ENCODE peak calls at places on chromosomes 3 and 15, in seven cellular contexts. V is spleen, D is heart left ventricle, Y is lung, S is fibroblast of lung, F is neural progenitor cell, I is ovary. X is an unnamed sample. For H3K4me1, the result is how much of the 10 kb centered on the place peaks cover.

GRCh38 chr15:101650145-101650544 is 2.0 kb downstream of the TM2D3 start:
- DNase-seq in V (no peak), D (no peak), Y (no peak), S (no peak), F (no peak), I (no peak), X (no peak)

GRCh38 chr3:184604039-184604955 is 42.7 kb downstream of the EPHB3 start:
- DNase-seq in V (no peak), D (no peak), Y (no peak), S (no peak), F (peak), I (peak), X (no peak)

GRCh38 chr3:51933471-51934138 is 8.1 kb downstream of the RRP9 start:
- DNase-seq in V (peak), D (no peak), Y (no peak), S (no peak), F (no peak), I (no peak), X (no peak)

GRCh38 chr3:13143381-13144004 is 70.3 kb upstream of the IQSEC1 start:
- DNase-seq in V (peak), D (no peak), Y (no peak), S (no peak), F (no peak), I (no peak), X (no peak)

GRCh38 chr3:13134166-13134878 is 61.1 kb upstream of the IQSEC1 start:
- DNase-seq in V (no peak), D (no peak), Y (no peak), S (no peak), F (no peak), I (no peak), X (no peak)

GRCh38 chr3:49131576-49131975 is 1.3 kb downstream of the LAMB2 start:
- DNase-seq in V (no peak), D (no peak), Y (no peak), S (no peak), F (no peak), I (no peak), X (no peak)

GRCh38 chr3:30333143-30333542 is 273.3 kb upstream of the TGFBR2 start:
- DNase-seq in V (no peak), D (no peak), Y (no peak), S (no peak), F (no peak), I (no peak), X (no peak)

GRCh38 chr3:148903022-148903442 is 37.9 kb downstream of the CPA3 start:
- DNase-seq in V (no peak), D (no peak), Y (no peak), S (peak), F (no peak), I (no peak), X (no peak)

GRCh38 chr3:66393486-66394260 is 107.1 kb downstream of the LRIG1 start:
- DNase-seq in V (peak), D (no peak), Y (no peak), S (no peak), F (no peak), I (no peak), X (no peak)

GRCh38 chr3:184954251-184954650 is 142.3 kb downstream of the VPS8 start:
- DNase-seq in V (no peak), D (peak), Y (no peak), S (no peak), F (no peak), I (no peak), X (no peak)

GRCh38 chr15:80832676-80833075 is 53.5 kb downstream of the CEMIP start:
- DNase-seq in V (no peak), D (no peak), Y (no peak), S (no peak), F (no peak), I (no peak), X (no peak)

GRCh38 chr15:97986781-97987180 is 26.3 kb downstream of the ARRDC4 start:
- DNase-seq in V (no peak), D (no peak), Y (no peak), S (no peak), F (no peak), I (no peak), X (no peak)

GRCh38 chr15:68407886-68408500 is 24.0 kb downstream of the ITGA11 start:
- DNase-seq in V (peak), D (no peak), Y (no peak), S (no peak), F (no peak), I (no peak), X (no peak)

GRCh38 chr3:53940651-53941050 is 49.0 kb upstream of the SELENOK start:
- DNase-seq in V (no peak), D (no peak), Y (no peak), S (no peak), F (no peak), I (no peak), X (no peak)

GRCh38 chr3:94179059-94179458 is 116.2 kb downstream of the NSUN3 start:
- DNase-seq in V (no peak), D (no peak), Y (no peak), S (no peak), F (no peak), I (no peak), X (no peak)

GRCh38 chr15:89802231-89802928 is 12.3 kb downstream of the ANPEP start:
- DNase-seq in V (peak), D (no peak), Y (no peak), S (no peak), F (no peak), I (no peak), X (no peak)

GRCh38 chr3:8490079-8490552 is 11.5 kb upstream of the LMCD1 start:
- DNase-seq in V (no peak), D (peak), Y (no peak), S (peak), F (no peak), I (no peak), X (peak)

GRCh38 chr3:30743641-30744317 is 137.4 kb downstream of the TGFBR2 start:
- DNase-seq in V (no peak), D (no peak), Y (no peak), S (no peak), F (no peak), I (no peak), X (no peak)

GRCh38 chr15:95174281-95174680 is 942.9 kb downstream of the MCTP2 start:
- DNase-seq in V (no peak), D (no peak), Y (no peak), S (peak), F (peak), I (no peak), X (no peak)

GRCh38 chr3:168117853-168118313 is 22.2 kb upstream of the GOLIM4 start:
- DNase-seq in V (no peak), D (no peak), Y (no peak), S (no peak), F (no peak), I (no peak), X (no peak)

GRCh38 chr3:179765396-179765795 is 112.6 kb downstream of the USP13 start:
- DNase-seq in V (no peak), D (no peak), Y (no peak), S (no peak), F (no peak), I (no peak), X (no peak)

GRCh38 chr15:64681424-64682024 is 93.9 kb downstream of the RBPMS2 start:
- DNase-seq in V (peak), D (peak), Y (peak), S (peak), F (peak), I (no peak), X (peak)

GRCh38 chr3:183819831-183820230 is 5.5 kb downstream of the MAP6D1 start:
- DNase-seq in V (no peak), D (no peak), Y (no peak), S (no peak), F (no peak), I (no peak), X (no peak)

GRCh38 chr3:51429138-51429537 is 38.1 kb downstream of the RBM15B start:
- DNase-seq in V (no peak), D (no peak), Y (no peak), S (no peak), F (no peak), I (no peak), X (no peak)

GRCh38 chr15:75693501-75694240 is 19.0 kb downstream of the CSPG4 start:
- DNase-seq in V (peak), D (peak), Y (no peak), S (peak), F (no peak), I (peak), X (no peak)

GRCh38 chr3:190432216-190432615 is 17.5 kb downstream of the TMEM207 start:
- DNase-seq in V (no peak), D (no peak), Y (no peak), S (no peak), F (no peak), I (no peak), X (no peak)

GRCh38 chr3:112604536-112604935 is 36.4 kb downstream of the CCDC80 start:
- DNase-seq in V (no peak), D (no peak), Y (no peak), S (peak), F (no peak), I (no peak), X (peak)

GRCh38 chr15:29396176-29396811 is 126.7 kb upstream of the NSMCE3 start:
- DNase-seq in V (no peak), D (no peak), Y (no peak), S (no peak), F (no peak), I (no peak), X (no peak)

GRCh38 chr3:115833074-115833473 is 209.8 kb downstream of the GAP43 start:
- DNase-seq in V (no peak), D (no peak), Y (no peak), S (no peak), F (no peak), I (no peak), X (no peak)

GRCh38 chr3:43187836-43188479 is 82.1 kb upstream of the POMGNT2 start:
- DNase-seq in V (no peak), D (no peak), Y (no peak), S (no peak), F (no peak), I (no peak), X (no peak)

GRCh38 chr3:11300970-11301369 is 28.8 kb downstream of the ATG7 start:
- DNase-seq in V (no peak), D (no peak), Y (no peak), S (peak), F (no peak), I (no peak), X (no peak)

DNA sequence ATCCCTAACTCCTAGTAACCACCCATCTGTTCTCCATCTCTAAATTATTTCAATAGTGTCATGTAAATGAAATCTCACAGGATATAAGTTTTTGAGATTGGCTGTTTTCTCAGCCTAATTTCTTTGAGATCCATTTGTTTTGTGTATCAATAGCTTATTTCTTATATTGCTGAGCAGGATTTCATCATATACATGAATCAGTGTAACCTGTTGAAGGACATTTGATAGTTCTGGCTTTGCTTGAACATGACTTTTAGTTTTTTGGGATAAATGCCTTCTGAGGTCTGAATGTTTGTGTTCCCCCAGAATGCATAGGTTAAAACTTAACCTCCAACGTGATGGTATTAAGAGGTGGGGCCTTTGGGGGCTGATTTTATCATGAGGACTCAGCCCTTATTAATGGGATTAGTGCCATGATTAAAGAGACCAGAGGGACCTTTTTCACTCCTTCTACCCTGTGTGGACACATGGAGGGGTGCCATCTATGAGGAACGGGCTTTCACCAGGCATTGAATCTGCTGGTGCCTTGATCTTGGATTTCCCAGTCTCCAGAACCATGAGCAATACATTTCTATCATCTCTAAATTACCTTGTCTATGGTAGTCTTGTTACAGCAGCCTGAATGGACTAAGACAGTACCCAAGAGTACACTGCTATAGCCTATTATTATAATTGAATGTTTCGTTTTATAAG is 118.3 kb downstream of the FNDC3B start:
- DNase-seq in V (no peak), D (no peak), Y (no peak), S (no peak), F (no peak), I (no peak), X (no peak)
- H3K27ac ChIP-seq in V (no peak), D (no peak), Y (no peak), S (no peak), F (no peak), I (no peak), X (peak)

GRCh38 chr3:45946307-45946706 is 3.0 kb downstream of the CXCR6 start:
- DNase-seq in V (no peak), D (no peak), Y (no peak), S (no peak), F (no peak), I (no peak), X (no peak)
- TF ChIP-seq CTCF in V (peak), D (no peak), Y (no peak), S (no peak), F (no peak), I (no peak), X (no peak)

GRCh38 chr15:55401786-55402246 is 6.3 kb downstream of the CCPG1 start:
- DNase-seq in V (no peak), D (no peak), Y (no peak), S (no peak), F (no peak), I (no peak), X (no peak)

GRCh38 chr15:55398243-55398642 is 9.9 kb downstream of the CCPG1 start:
- DNase-seq in V (no peak), D (no peak), Y (no peak), S (no peak), F (no peak), I (no peak), X (no peak)

GRCh38 chr15:55403531-55403930 is 4.6 kb downstream of the CCPG1 start:
- DNase-seq in V (no peak), D (no peak), Y (no peak), S (peak), F (no peak), I (no peak), X (no peak)

GRCh38 chr15:55407631-55407948 is 569 bp downstream of the CCPG1 start:
- DNase-seq in V (no peak), D (no peak), Y (no peak), S (peak), F (peak), I (no peak), X (no peak)

GRCh38 chr15:55402707-55403106 is 5.5 kb downstream of the CCPG1 start:
- DNase-seq in V (no peak), D (no peak), Y (no peak), S (peak), F (no peak), I (no peak), X (no peak)
- H3K4me1 ChIP-seq in V (half or more), D (under half), Y (under half), S (under half), F (under half), I (under half), X (under half)

DNA sequence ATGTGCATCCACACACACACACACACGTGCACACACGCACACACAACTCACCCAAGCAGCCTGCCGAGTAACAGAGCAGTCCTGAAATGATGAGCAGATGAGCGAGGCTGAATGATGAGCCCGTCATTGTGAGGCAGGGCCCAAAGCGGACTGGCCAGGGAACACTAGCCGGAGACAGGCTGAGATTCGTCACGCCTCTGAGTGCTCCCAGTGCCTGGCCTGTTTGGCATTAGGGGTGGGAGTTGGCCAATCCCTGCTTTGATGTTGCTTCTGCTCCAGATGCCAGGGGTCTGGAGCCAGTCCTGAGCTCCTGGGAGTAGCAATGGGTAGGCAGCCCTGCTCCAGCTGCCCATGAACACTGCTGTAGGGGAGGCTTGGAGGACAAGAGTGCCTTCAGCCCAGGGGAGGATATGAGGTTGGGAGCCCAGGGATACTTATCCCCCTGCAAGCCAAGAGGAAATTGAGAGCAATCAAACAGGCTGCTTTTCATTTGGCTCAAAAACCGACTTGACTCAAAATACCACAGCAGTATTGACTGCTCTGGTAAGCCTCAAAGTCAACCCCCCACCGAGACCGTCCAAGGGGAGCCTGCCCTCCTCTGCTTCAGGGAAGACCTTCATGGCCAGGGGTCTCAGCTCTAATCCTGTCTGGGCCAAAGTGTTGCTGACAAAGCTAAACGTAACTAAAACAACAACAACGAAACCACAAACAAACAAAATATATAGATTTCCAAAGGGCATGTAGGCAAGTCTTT is 22.9 kb downstream of the COLQ start:
- DNase-seq in V (no peak), D (no peak), Y (no peak), S (no peak), F (no peak), I (no peak), X (no peak)
- H3K27ac ChIP-seq in V (no peak), D (no peak), Y (no peak), S (no peak), F (no peak), I (no peak), X (no peak)

X was measured in thyroid gland.